ENCODE peak calls at places on chromosome 1, in eight cellular contexts. A is AG04450, Z is mesenteric fat pad, F is GM13976, X is NCI-H1092 treated with DMSO at 0.1 percent for 48 hours, M is GOT3, P is bronchial epithelial cell, B is IMR-90. N is an unnamed sample.

GRCh38 chr1:16205333-16205671 is 7.2 kb downstream of the ARHGEF19 start:
- DNase-seq in A (no peak), X (no peak), M (no peak), Z (no peak), P (no peak), B (no peak), F (no peak), N (no peak)

GRCh38 chr1:70084314-70084915 is 121.0 kb downstream of the LRRC40 start:
- DNase-seq in A (no peak), F (no peak), Z (no peak), M (no peak), B (peak), P (peak), X (no peak), N (no peak)

GRCh38 chr1:9069324-9070100 is at the start of gene SLC2A5:
- DNase-seq in X (peak), P (peak), A (no peak), Z (no peak), F (peak), B (no peak), M (no peak), N (no peak)

GRCh38 chr1:48671578-48671977 is 105.1 kb downstream of the BEND5 start:
- DNase-seq in P (no peak), F (no peak), M (no peak), X (no peak), Z (no peak), B (no peak), A (no peak), N (no peak)

GRCh38 chr1:199948587-199949280 is 78.8 kb upstream of the NR5A2 start:
- DNase-seq in X (no peak), A (no peak), M (no peak), B (peak), Z (no peak), P (peak), F (no peak), N (peak)

GRCh38 chr1:23463286-23463685 is 20.7 kb downstream of the ASAP3 start:
- DNase-seq in P (no peak), B (no peak), Z (no peak), A (no peak), X (no peak), M (no peak), F (no peak), N (no peak)

GRCh38 chr1:241532864-241533263 is 686 bp downstream of the KMO start:
- DNase-seq in M (no peak), Z (no peak), A (no peak), X (no peak), F (no peak), B (no peak), P (no peak), N (no peak)

GRCh38 chr1:70142120-70142519 is 63.3 kb downstream of the LRRC40 start:
- DNase-seq in X (no peak), F (no peak), B (peak), A (no peak), P (no peak), M (no peak), Z (no peak), N (peak)